ENCODE peak calls at places on chromosomes 3 and 15, in six cellular contexts. G, X, J, M, U and H are unnamed samples. For H3K36me3, the result is how much of the 10 kb centered on the place peaks cover.

GRCh38 chr3:42652611-42653302 is 740 bp upstream of the ZBTB47 start:
- DNase-seq in G (peak), X (no peak), J (peak), M (no peak), U (peak), H (peak)

GRCh38 chr3:55669133-55669532 is 182.0 kb upstream of the WNT5A start:
- DNase-seq in G (peak), X (no peak), J (no peak), M (no peak), U (no peak), H (no peak)

GRCh38 chr3:66405701-66406091 is 95.1 kb downstream of the LRIG1 start:
- DNase-seq in G (peak), X (no peak), J (no peak), M (no peak), U (no peak), H (peak)

GRCh38 chr15:92091155-92091734 is 237.7 kb downstream of the SLCO3A1 start:
- DNase-seq in G (peak), X (peak), J (peak), M (no peak), U (no peak), H (peak)

GRCh38 chr15:79431636-79432344 is at the start of gene MINAR1:
- DNase-seq in G (peak), X (peak), J (no peak), M (no peak), U (no peak), H (peak)

GRCh38 chr3:27927882-27928281 is 205.8 kb upstream of the EOMES start:
- DNase-seq in G (no peak), X (no peak), J (no peak), M (no peak), U (no peak), H (no peak)

GRCh38 chr3:42692667-42693529 is 7.6 kb downstream of the KLHL40 start:
- DNase-seq in G (peak), X (no peak), J (no peak), M (no peak), U (peak), H (no peak)

GRCh38 chr15:101167791-101168462 is 83.9 kb downstream of the CHSY1 start:
- DNase-seq in G (peak), X (no peak), J (peak), M (peak), U (peak), H (peak)

GRCh38 chr3:169041677-169042171 is 621.8 kb downstream of the MECOM start:
- DNase-seq in G (peak), X (peak), J (peak), M (peak), U (no peak), H (peak)

GRCh38 chr3:65714138-65714537 is 324.6 kb downstream of the MAGI1 start:
- DNase-seq in G (no peak), X (no peak), J (no peak), M (no peak), U (no peak), H (peak)

GRCh38 chr15:26212109-26212508 is 349.0 kb upstream of the ATP10A start:
- DNase-seq in G (no peak), X (no peak), J (no peak), M (no peak), U (no peak), H (no peak)

DNA sequence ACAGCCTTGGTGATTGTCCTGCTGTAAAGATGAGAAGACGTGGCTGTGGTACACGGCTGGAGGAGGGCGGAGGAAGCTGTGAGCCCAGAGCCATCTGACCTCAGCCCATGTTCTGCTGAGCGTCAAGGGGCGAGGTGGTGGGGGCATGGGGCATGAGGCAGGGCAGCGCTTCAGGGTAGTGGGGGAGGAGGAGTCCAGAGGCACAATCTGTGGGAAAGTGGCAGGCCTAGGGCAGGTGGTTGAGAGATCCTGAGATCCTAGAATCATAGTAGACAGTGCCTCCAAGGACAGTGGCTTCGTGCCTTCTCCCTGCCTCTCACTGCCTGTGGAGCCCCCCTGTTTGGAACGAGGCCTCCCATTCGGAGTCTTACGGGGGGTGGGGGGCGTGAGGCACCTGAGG is 5.6 kb downstream of the H1-8 start:
- DNase-seq in G (no peak), X (no peak), J (no peak), M (no peak), U (no peak), H (no peak)
- H3K4me3 ChIP-seq in G (no peak), X (no peak), J (no peak), M (no peak), U (no peak), H (no peak)

GRCh38 chr3:14156201-14156600 is 22.2 kb downstream of the XPC start:
- DNase-seq in G (no peak), X (no peak), J (no peak), M (no peak), U (no peak), H (no peak)
- H3K36me3 ChIP-seq in G (under half), X (under half), J (under half), M (under half), U (under half), H (half or more)

DNA sequence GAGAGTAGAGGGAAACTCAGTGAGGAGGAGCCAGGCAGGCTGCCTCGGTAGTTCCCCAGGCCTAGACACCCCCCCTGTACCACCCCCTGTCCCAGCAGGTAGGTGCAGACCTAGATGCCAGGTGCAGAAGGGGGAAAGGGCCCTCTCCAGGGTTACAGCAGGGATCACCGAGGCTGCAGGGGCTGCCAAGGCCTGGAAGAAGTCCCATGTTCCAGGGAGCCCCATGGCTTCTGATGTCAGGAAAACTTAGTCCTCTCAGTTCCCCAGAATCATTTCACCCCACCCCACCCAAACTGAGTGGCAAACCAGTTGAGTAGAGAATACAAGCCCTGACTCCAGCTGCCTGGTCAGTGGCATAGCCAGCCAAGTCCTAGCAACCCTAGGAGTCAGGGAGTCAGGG is 7.4 kb upstream of the SEMA3B start:
- DNase-seq in G (no peak), X (no peak), J (no peak), M (no peak), U (no peak), H (no peak)
- H3K4me3 ChIP-seq in G (no peak), X (no peak), J (no peak), M (no peak), U (no peak), H (no peak)

DNA sequence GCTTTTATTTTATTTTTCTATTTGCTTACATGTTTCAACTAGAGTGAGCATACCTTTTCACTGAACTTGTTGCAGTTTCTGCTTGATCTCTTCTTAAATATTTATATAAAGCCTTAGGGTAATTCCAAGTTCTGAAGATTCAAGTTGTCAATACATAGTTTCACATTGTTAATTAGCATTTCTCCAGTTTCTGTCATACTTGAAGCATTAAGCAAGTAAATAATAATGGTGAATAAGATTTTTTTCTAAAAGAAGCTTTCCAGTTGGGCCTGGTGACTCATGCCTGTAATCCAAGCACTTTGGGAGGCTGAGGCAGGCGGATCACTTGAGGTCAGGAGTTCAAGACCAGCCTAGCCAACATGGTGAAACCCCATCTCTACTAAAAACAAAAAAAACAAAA is 53.9 kb downstream of the CALML4 start:
- DNase-seq in G (peak), X (no peak), J (no peak), M (no peak), U (no peak), H (peak)
- H3K36me3 ChIP-seq in G (under half), X (under half), J (under half), M (under half), U (under half), H (under half)

GRCh38 chr15:89833966-89834365 is 19.3 kb upstream of the ANPEP start:
- DNase-seq in G (no peak), X (no peak), J (no peak), M (no peak), U (no peak), H (no peak)

GRCh38 chr15:89835190-89835564 is 20.5 kb upstream of the ANPEP start:
- DNase-seq in G (peak), X (no peak), J (no peak), M (no peak), U (no peak), H (no peak)

GRCh38 chr15:89837830-89838178 is 23.2 kb upstream of the ANPEP start:
- DNase-seq in G (no peak), X (no peak), J (no peak), M (no peak), U (no peak), H (no peak)

GRCh38 chr15:89837134-89837829 is 22.6 kb upstream of the ANPEP start:
- DNase-seq in G (peak), X (no peak), J (no peak), M (no peak), U (no peak), H (peak)

DNA sequence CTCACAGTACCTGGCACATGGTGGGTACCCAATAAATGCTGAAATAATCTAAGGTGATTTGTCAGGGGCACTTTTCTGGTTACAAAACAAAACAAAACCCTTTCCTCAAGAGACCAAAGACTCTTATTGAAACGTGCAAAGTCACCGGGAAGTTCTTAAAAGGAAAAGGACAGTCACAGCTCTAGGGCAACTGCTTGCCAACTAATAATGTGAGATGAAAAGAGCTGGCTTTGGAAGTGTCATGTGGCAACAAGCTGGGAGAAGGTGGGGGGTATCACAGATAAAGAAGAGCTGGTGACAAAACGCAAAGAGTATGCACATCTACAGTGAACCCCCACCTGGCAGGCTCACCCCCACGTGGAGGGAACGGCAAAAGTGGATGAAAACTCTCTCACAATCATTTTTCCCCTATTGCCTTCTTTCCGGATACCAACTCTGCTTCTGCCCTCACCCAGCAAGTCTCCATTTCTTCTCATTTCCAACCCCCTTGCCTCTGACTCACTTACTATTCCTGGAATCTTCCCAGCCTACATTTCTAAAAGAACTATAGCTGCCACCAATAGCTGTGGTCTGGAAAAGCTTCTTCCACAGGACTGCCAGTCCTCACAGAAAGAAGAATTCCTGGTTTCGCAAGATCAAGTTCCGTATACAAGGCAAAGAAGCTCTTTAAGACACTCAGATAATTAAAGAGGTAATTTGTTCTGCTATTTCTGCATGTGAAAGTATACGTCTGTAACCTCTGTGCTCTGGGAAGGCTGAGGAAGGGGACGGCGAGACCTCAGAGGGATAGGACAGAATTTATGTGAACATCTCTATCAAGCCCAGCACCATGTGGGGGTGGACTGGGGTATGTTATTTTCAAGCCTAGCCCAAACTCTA is 21.8 kb upstream of the ANPEP start:
- DNase-seq in G (peak), X (no peak), J (no peak), M (no peak), U (no peak), H (peak)
- H3K4me3 ChIP-seq in G (no peak), X (no peak), J (no peak), M (no peak), U (no peak), H (peak)

DNA sequence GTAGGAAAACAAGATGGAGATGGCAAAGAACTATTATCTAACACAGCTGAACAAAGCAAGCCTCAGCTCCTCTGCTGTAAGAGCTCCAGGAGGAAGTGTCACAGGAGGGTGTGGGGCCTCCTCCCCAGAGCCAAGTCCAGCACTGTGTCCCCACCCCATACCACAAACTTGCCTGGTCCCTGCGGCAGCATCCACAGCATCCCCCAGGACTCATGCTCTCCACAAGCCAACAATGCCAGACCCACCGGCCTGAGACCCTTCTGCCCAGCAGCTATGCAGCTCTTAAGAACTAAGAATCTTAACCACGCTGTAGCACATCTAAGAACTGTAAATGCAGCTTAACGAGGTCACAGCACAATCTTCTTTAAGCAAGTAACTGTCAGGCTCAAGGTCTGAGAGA is 9.1 kb downstream of the RBM15B start:
- DNase-seq in G (no peak), X (no peak), J (no peak), M (no peak), U (no peak), H (no peak)
- H3K36me3 ChIP-seq in G (under half), X (under half), J (under half), M (under half), U (under half), H (under half)